ENCODE peak calls at places on chromosomes 5 and 9, in four cellular contexts. T, I, W and B are unnamed samples.

GRCh38 chr9:3758816-3759576 is 233.2 kb upstream of the RFX3 start:
- DNase-seq in W (no peak), T (no peak), I (peak; percentile 65), B (peak; percentile 72)

GRCh38 chr5:127571314-127571713 is 53.9 kb downstream of the PRRC1 start:
- DNase-seq in I (no peak), W (no peak), T (no peak), B (no peak)

GRCh38 chr9:38047301-38048251 is 21.5 kb downstream of the SHB start:
- DNase-seq in I (peak; percentile 89), W (peak; percentile 93), T (no peak), B (peak; percentile 76)

GRCh38 chr5:54904425-54904824 is 81.0 kb downstream of the ESM1 start:
- DNase-seq in I (peak; percentile 51), T (no peak), W (peak; percentile 65), B (no peak)

GRCh38 chr5:134177197-134178171 is 734 bp upstream of the SKP1 start:
- DNase-seq in T (peak; percentile 28), I (peak; percentile 76), W (peak; percentile 86), B (peak; percentile 85)

GRCh38 chr5:112374818-112375217 is 44.3 kb downstream of the EPB41L4A start:
- DNase-seq in T (no peak), W (no peak), I (no peak), B (no peak)

GRCh38 chr5:6011199-6011598 is 367.1 kb downstream of the MED10 start:
- DNase-seq in T (no peak), I (no peak), W (no peak), B (no peak)

GRCh38 chr9:93126151-93126781 is 7.8 kb downstream of the NINJ1 start:
- DNase-seq in I (no peak), W (no peak), T (no peak), B (no peak)

GRCh38 chr5:150368526-150368925 is 11.0 kb downstream of the TCOF1 start:
- DNase-seq in T (no peak), W (no peak), I (no peak), B (no peak)

GRCh38 chr9:21244841-21245240 is 5.0 kb upstream of the IFNA14 start:
- DNase-seq in T (no peak), I (no peak), W (no peak), B (no peak)

DNA sequence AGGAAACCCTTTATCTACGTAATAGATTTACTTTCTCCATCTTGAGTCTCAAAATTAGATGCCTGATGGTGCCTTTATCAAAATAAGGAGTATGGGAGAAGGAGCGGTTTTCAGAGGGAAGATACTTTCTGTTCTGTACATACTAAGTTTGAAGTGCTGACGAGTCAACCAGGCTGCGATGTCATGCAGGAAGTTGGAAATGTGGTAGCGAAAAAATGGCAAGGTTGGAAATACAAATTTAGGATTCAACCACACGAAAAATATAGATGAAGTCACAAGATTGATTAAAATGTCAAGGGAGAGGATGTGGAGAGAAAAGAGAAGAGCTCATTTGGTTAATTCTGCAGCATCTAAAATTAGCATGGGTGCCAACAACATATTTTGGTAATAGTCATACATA is 129.5 kb downstream of the FOXD1 start:
- DNase-seq in T (no peak), W (no peak), I (no peak), B (no peak)
- H3K4me3 ChIP-seq in T (no peak overlapping the region), W (no peak overlapping the region), I (no peak overlapping the region), B (no peak overlapping the region)

GRCh38 chr9:98118640-98119601 is at the start of gene TRIM14:
- DNase-seq in T (no peak), I (peak; percentile 26), W (peak; percentile 57), B (no peak)

GRCh38 chr9:98124637-98125426 is 5.8 kb upstream of the TRIM14 start:
- DNase-seq in T (no peak), I (no peak), W (no peak), B (no peak)

GRCh38 chr9:98120476-98120875 is 1.5 kb upstream of the TRIM14 start:
- DNase-seq in W (no peak), I (no peak), T (no peak), B (no peak)

GRCh38 chr9:98117984-98118639 is 910 bp downstream of the TRIM14 start:
- DNase-seq in T (no peak), W (peak; percentile 51), I (peak; percentile 44), B (peak; percentile 70)

DNA sequence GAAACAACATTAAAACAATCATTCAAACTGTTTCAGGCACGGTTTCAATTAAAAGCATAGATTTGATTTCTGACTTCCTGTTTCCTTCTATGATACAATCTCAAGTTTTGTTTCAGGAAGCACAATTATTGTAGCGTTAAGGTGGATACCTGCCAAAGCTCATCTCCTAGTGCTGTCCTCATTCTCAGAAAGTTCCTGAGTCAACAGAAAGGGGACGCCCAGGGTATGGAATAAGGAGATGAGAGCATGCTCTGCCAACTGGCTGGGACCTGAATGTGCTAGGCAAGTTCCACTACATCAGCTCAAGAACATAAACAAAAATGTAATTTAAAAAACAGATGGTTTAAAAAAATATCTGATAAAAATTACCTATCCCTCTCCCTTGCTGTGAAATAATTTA is 2.1 kb upstream of the TRIM14 start:
- DNase-seq in I (peak; percentile 58), T (no peak), W (peak; percentile 44), B (no peak)
- H3K4me3 ChIP-seq in I (no peak overlapping the region), T (no peak overlapping the region), W (no peak overlapping the region), B (no peak overlapping the region)

GRCh38 chr5:163373401-163374066 is 63.9 kb upstream of the CCNG1 start:
- DNase-seq in T (no peak), I (no peak), W (no peak), B (no peak)
- H3K4me3 ChIP-seq in T (no peak overlapping the region), I (no peak overlapping the region), W (no peak overlapping the region), B (no peak overlapping the region)

DNA sequence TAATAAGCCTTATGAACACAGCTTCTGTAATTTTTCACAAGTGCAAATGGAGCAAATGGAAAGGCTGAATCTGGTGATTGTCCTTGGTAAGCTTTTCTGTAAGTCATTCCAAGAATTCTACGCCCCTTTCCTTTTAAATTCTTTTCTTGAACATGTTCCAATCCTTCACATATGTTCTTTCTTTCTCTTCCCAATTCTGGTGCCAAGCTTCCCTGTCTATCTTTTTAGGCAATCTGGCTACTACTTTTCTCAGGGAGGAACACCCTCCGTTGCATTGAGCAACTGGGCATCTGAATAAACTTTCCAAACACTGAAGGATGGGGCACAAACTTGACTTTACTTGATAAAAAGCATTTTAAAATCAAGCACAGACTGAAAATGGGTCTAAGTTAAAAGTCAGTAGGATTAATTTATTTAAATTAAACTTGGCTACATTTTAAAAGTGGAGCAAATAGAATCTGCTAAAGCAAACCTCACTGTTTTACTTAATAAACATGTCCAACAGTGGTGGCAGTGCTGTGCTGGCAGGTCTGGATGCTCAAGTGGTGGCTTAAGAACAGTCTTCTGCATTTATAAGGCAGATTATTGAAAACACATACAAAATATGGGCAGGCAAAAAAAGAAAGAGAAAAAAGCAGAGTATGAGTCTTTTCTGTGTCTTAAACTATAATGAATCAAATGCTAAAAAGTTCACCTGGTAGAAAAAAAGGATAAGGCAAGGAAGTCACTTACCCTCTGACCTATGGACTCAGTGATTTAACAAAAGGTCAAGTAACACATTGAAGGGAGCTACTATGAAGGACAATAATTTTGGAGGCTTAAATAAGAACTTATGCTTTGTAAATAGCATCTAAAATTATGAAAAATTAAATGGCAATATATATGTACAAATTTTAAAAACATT is 5.4 kb downstream of the ELL2 start:
- DNase-seq in W (no peak), I (no peak), T (no peak), B (no peak)
- H3K4me3 ChIP-seq in W (no peak overlapping the region), I (no peak overlapping the region), T (no peak overlapping the region), B (no peak overlapping the region)

GRCh38 chr5:33936381-33937016 is at the start of gene RXFP3:
- DNase-seq in I (no peak), T (no peak), W (no peak), B (no peak)
- H3K4me3 ChIP-seq in I (peak within 1 kb of the TSS; percentile 15), T (no peak within 1 kb of the TSS), W (peak within 1 kb of the TSS; percentile 17), B (no peak within 1 kb of the TSS)